ENCODE peak calls at places on chromosomes 12 and 14, in eight cellular contexts. K is body of pancreas, G is endothelial cell, E is fibroblast of lung, Q is GM13976, S is nephron progenitor cell, Y is PC-9, B is tibial artery. J is an unnamed sample.

GRCh38 chr14:78007160-78007559 is 163.0 kb upstream of the NRXN3 start:
- DNase-seq in K (no peak), G (no peak), E (no peak), Q (peak; percentile 25), S (no peak), Y (no peak), B (no peak), J (no peak)

GRCh38 chr14:97977711-97978261 is 1180.6 kb downstream of the VRK1 start:
- DNase-seq in K (peak; percentile 82), G (no peak), E (peak; percentile 3), Q (no peak), S (no peak), Y (no peak), B (peak; percentile 91), J (no peak)

GRCh38 chr12:30896461-30896860 is 30.1 kb upstream of the TSPAN11 start:
- DNase-seq in K (no peak), G (no peak), E (no peak), Q (no peak), S (no peak), Y (no peak), B (no peak), J (no peak)

GRCh38 chr14:77228056-77228455 is 43.0 kb downstream of the NGB start:
- DNase-seq in K (no peak), G (no peak), E (no peak), Q (no peak), S (no peak), Y (no peak), B (no peak), J (no peak)

GRCh38 chr14:90727082-90727481 is 89.1 kb downstream of the TTC7B start:
- DNase-seq in K (no peak), G (no peak), E (no peak), Q (no peak), S (no peak), Y (no peak), B (no peak), J (no peak)

GRCh38 chr14:105290598-105291356 is 10.0 kb downstream of the BRF1 start:
- DNase-seq in K (no peak), G (no peak), E (no peak), Q (no peak), S (no peak), Y (no peak), B (no peak), J (no peak)

GRCh38 chr14:77314043-77314442 is 6.6 kb downstream of the POMT2 start:
- DNase-seq in K (no peak), G (no peak), E (peak; percentile 71), Q (no peak), S (no peak), Y (no peak), B (no peak), J (no peak)

GRCh38 chr12:132401982-132402381 is 72.6 kb upstream of the GALNT9 start:
- DNase-seq in K (peak; percentile 2), G (no peak), E (no peak), Q (no peak), S (no peak), Y (no peak), B (no peak), J (no peak)

GRCh38 chr14:100547633-100548294 is 39.5 kb downstream of the BEGAIN start:
- DNase-seq in K (peak; percentile 89), G (no peak), E (peak; percentile 59), Q (no peak), S (no peak), Y (peak; percentile 8), B (peak; percentile 77), J (no peak)

GRCh38 chr12:50542448-50542847 is 37.7 kb downstream of the DIP2B start:
- DNase-seq in K (no peak), G (no peak), E (no peak), Q (peak; percentile 45), S (no peak), Y (peak; percentile 29), B (no peak), J (no peak)

GRCh38 chr12:21559855-21560569 is 33.9 kb downstream of the SPX start:
- DNase-seq in K (peak; percentile 58), G (no peak), E (peak; percentile 74), Q (no peak), S (no peak), Y (no peak), B (no peak), J (no peak)

DNA sequence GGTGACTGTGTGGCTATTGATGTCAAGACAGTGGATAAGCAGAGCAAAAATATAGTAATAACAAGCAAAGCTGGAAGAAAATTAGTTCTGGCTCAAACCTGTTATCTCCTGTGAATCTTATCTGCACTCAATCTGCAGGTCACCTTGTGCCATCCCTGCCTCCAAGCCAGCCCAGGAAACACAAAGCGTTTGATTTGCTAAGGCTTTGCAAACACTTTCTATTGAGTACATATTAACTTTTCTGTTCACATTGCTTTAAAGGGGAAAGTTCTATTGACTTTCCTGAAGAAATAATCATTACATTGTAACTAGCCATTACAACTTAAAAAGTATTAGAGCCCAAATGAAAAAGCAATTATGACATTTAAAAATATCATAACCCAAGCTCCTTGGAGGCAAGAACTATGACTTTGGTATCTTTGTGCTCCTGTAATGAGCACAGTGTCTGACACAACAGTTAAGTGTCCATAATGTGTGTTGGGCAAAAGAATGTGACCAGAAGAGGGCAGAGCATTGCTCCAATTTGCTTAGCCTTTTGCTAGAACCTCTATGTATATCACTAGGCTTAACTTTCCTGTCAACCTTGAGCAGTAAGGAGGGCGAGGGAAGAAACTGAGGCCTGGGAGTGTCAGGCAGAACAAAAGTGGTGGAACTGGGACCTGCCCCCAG is 24.7 kb downstream of the SERPINA3 start:
- DNase-seq in K (no peak), G (no peak), E (no peak), Q (no peak), S (no peak), Y (no peak), B (no peak), J (no peak)
- TF ChIP-seq CTCF in K (peak; percentile 25), G (no peak), E (no peak), Q (no peak), S (no peak), Y (no peak), B (no peak), J (peak; percentile 34)

DNA sequence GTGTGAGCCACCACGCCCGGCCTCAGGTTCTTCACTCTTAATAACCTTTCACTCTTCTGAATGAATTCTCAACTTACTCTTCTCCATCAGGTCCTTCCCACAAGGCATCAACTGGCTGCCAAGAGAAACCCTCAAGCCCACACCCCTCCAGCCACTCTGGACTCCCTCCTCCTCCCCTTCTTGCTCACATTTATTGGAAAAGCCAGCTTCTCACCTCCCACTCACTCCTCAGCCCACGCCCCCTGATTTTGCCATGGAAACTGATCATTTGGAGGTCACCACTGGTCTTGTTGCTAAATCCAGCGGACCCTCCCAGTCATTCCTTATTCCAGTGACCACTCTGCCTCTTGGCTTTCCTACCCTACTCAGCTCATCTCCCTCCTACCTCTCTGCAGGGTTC is 17.4 kb upstream of the ACVR1B start:
- DNase-seq in K (no peak), G (no peak), E (no peak), Q (no peak), S (no peak), Y (no peak), B (peak; percentile 31), J (no peak)
- TF ChIP-seq CTCF in K (no peak), G (no peak), E (no peak), Q (no peak), S (no peak), Y (no peak), B (no peak), J (no peak)

DNA sequence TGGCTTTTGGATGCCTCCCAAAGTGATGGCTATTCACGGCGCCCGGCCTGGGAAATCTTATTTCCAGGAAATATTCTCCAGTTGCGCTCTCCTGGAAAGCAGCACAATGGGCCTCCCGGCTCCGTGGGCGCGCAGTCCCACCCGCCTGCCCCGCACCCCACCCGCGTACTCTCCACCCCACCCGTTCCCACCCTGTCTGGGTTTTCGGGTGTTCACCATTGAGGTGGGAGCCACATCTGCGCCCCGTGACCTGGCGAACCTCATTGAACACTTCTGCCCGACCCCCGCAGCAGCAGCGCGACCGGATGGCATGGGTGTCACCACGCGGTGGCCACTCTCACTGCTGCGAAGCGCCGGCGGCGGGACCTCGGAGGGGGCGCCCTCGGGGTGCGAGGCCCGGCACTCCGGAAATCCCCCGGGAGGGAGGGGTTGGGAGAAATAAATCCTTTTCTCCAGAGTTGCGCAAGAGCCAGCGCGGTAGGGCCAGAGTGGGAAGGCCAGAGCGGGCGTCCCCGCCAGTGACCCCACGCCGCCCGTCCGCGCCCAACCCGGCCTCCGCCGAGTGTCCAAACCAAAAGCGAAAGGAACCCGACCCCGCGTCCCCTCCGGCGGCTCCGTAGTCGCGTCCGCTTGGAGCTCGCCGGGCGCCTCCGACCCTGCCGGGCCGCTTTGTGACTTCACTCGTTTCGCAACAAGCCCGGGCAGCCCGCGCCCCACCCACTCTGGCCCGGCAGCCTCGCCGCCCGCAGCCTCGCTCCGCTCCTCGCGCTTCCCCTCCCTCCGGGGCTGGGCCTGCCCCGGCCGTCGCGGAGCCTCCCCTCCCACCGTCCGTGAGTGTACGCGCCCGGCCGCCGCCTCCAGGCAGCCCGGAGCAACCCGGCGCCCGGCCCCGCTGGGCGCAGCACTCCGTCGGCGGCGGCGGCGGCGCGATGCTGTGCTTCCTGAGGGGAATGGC is at the start of gene DRAM1:
- DNase-seq in K (peak; percentile 95), G (peak; percentile 81), E (peak; percentile 93), Q (peak; percentile 92), S (peak; percentile 80), Y (peak; percentile 90), B (peak; percentile 95), J (peak; percentile 63)
- TF ChIP-seq CTCF in K (peak; percentile 18), G (no peak), E (peak; percentile 8), Q (peak; percentile 29), S (no peak), Y (no peak), B (peak; percentile 11), J (no peak)

GRCh38 chr14:102207831-102208365 is 68.2 kb downstream of the WDR20 start:
- DNase-seq in K (no peak), G (no peak), E (no peak), Q (no peak), S (no peak), Y (no peak), B (no peak), J (no peak)

GRCh38 chr14:102208741-102209140 is 69.0 kb downstream of the WDR20 start:
- DNase-seq in K (no peak), G (no peak), E (no peak), Q (no peak), S (no peak), Y (no peak), B (peak; percentile 38), J (no peak)

GRCh38 chr14:102209224-102209966 is 69.7 kb downstream of the WDR20 start:
- DNase-seq in K (no peak), G (no peak), E (peak; percentile 29), Q (no peak), S (peak; percentile 49), Y (no peak), B (peak; percentile 50), J (no peak)

GRCh38 chr14:102205560-102205959 is 65.9 kb downstream of the WDR20 start:
- DNase-seq in K (no peak), G (no peak), E (no peak), Q (no peak), S (no peak), Y (no peak), B (no peak), J (no peak)

GRCh38 chr14:102206901-102207300 is 67.2 kb downstream of the WDR20 start:
- DNase-seq in K (peak; percentile 70), G (no peak), E (no peak), Q (no peak), S (no peak), Y (no peak), B (no peak), J (no peak)
- TF ChIP-seq CTCF in K (peak; percentile 35), G (no peak), E (no peak), Q (no peak), S (no peak), Y (peak; percentile 14), B (no peak), J (no peak)

J was measured in neural crest cell.